ENCODE peak calls at places on chromosomes 4 and X, in four cellular contexts. P is AG04450, Y is lower leg skin, B is PC-3. S is an unnamed sample.

GRCh38 chr4:70365479-70365878 is 4.9 kb downstream of the SMR3A start:
- DNase-seq in P (no peak), Y (no peak), B (peak; percentile 13), S (no peak)

GRCh38 chr4:10565166-10565780 is 108.0 kb upstream of the ZNF518B start:
- DNase-seq in P (no peak), Y (no peak), B (no peak), S (no peak)

GRCh38 chrX:74613350-74614192 is 853 bp downstream of the RLIM start:
- DNase-seq in P (no peak), Y (no peak), B (peak; percentile 6), S (no peak)

GRCh38 chrX:9845574-9845948 is 59.3 kb downstream of the SHROOM2 start:
- DNase-seq in P (no peak), Y (no peak), B (no peak), S (no peak)

GRCh38 chr4:148315049-148315448 is 127.2 kb downstream of the NR3C2 start:
- DNase-seq in P (no peak), Y (no peak), B (peak; percentile 31), S (no peak)

GRCh38 chr4:14446311-14446710 is 556.0 kb upstream of the CPEB2 start:
- DNase-seq in P (no peak), Y (no peak), B (peak; percentile 60), S (no peak)

GRCh38 chrX:30530591-30530990 is 47.0 kb downstream of the TASL start:
- DNase-seq in P (no peak), Y (no peak), B (peak; percentile 29), S (no peak)

GRCh38 chrX:65697915-65698796 is 30.7 kb downstream of the MSN start:
- DNase-seq in P (no peak), Y (peak; percentile 89), B (no peak), S (no peak)

GRCh38 chrX:16466640-16467432 is 183.1 kb upstream of the S100G start:
- DNase-seq in P (no peak), Y (no peak), B (peak; percentile 84), S (no peak)

GRCh38 chr4:47031011-47031678 is at the start of gene GABRB1:
- DNase-seq in P (peak; percentile 30), Y (no peak), B (no peak), S (peak; percentile 28)

GRCh38 chr4:169117591-169118081 is 107.6 kb upstream of the CBR4 start:
- DNase-seq in P (peak; percentile 41), Y (no peak), B (no peak), S (no peak)

GRCh38 chr4:174826660-174827059 is 2.4 kb downstream of the GLRA3 start:
- DNase-seq in P (no peak), Y (no peak), B (no peak), S (no peak)

GRCh38 chr4:43882470-43882869 is 566.1 kb downstream of the KCTD8 start:
- DNase-seq in P (no peak), Y (no peak), B (peak; percentile 5), S (no peak)

GRCh38 chrX:20967725-20968124 is 406.5 kb upstream of the CNKSR2 start:
- DNase-seq in P (no peak), Y (no peak), B (no peak), S (no peak)

GRCh38 chr4:24044610-24045589 is 155.1 kb upstream of the PPARGC1A start:
- DNase-seq in P (no peak), Y (no peak), B (no peak), S (no peak)

GRCh38 chrX:31279359-31279758 is 207.5 kb upstream of the FTHL17 start:
- DNase-seq in P (no peak), Y (no peak), B (peak; percentile 3), S (no peak)

GRCh38 chrX:124679199-124679598 is 332.8 kb downstream of the SH2D1A start:
- DNase-seq in P (no peak), Y (no peak), B (no peak), S (no peak)

GRCh38 chrX:106170318-106170717 is 2.2 kb downstream of the PWWP3B start:
- DNase-seq in P (no peak), Y (no peak), B (peak; percentile 53), S (no peak)

GRCh38 chr4:145735330-145735638 is 55.3 kb downstream of the C4orf51 start:
- DNase-seq in P (peak; percentile 86), Y (no peak), B (peak; percentile 94), S (no peak)

DNA sequence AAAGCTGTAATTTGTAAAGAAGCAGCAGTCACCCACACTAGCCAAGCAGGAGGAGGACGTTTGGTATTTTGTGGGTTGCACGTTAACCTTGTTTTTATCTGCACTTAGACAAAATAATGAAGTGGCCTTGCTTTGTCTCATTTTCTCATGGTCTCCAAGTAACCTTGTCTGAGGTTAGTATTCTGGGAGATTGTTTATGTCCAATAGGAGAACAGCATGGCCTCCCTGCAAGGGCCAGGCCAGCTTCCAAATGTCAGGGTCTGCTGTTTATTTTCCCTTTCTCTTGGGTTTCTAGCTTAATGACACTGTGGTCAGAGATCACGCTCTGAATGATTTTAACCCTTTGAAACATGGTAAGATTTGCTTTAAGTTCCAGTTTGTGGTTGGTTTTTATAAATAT is 29.9 kb downstream of the PNMA6E start:
- DNase-seq in P (no peak), Y (peak; percentile 2), B (no peak), S (peak; percentile 69)
- TF ChIP-seq CTCF in P (no peak), Y (no peak), B (no peak), S (no peak)

DNA sequence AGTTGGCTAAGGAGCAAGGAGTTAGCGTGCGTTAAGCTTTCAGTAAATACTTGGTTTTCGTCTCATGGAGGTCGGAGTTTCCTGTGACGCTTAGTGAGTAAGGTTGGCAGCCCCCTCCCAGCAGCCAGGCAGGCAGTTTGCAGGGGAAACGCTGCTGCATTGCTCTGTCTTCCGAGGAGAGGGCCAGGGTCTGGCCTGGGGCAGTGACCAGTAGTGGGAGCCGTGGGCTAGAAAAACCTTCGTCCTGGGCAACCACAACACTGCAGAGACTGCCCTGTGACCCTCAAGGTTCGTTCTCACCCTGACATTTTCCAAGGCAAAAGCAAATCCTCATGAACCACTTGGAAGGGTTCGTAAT is 432 bp downstream of the TMEM175 start:
- DNase-seq in P (no peak), Y (no peak), B (no peak), S (no peak)
- TF ChIP-seq CTCF in P (peak; percentile 16), Y (no peak), B (peak; percentile 25), S (no peak)

DNA sequence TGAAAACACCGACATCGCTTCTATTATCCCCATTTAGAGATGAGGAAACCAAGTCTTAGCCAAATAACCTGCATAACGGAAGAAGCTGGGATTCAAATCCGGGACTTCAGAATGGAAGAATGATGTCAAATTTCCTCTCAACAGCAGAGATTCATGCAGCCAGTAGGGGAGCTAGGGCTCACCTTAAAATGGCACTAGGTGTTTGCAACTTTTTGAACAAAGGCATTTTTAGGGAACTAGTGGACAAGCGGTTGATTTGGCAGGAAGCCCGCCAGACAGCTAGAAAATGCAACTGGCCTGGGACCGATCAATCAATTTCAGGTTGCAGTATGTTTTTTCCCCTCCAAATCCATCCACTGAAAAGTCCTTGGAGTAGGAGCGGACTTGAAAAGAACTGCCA is 224.2 kb downstream of the PTTG2 start:
- DNase-seq in P (no peak), Y (no peak), B (peak; percentile 19), S (no peak)
- TF ChIP-seq CTCF in P (peak; percentile 37), Y (no peak), B (peak; percentile 49), S (no peak)

GRCh38 chr4:128310266-128310697 is 22.7 kb upstream of the PGRMC2 start:
- DNase-seq in P (no peak), Y (no peak), B (no peak), S (no peak)
- TF ChIP-seq CTCF in P (peak; percentile 15), Y (no peak), B (no peak), S (no peak)

S was measured in ovary.